ENCODE peak calls at places on chromosome 18, in ten cellular contexts. S is NCI-H1105 treated with DMSO at 0.1 percent for 48 hours; Q is HEK293T; B is HTR-8/SVneo; L is lower lobe of right lung; Z is stimulated activated CD4-positive, alpha-beta T cell treated with anti-CD3 and anti-CD28 coated beads, Interleukin-1b, Interleukin-23, amount 100 ng/mL, for 1 hour; T is activated CD8-positive, alpha-beta T cell treated with anti-CD3 and anti-CD28 coated beads for 36 hours; N is effector CD4-positive, alpha-beta T cell; I is HS-5; M is stimulated activated CD8-positive, alpha-beta memory T cell treated with anti-CD3 and anti-CD28 coated beads, Interleukin-2, amount 100 ng/mL, for 1 hour. C is an unnamed sample.

GRCh38 chr18:80026363-80026762 is 7.9 kb upstream of the RBFA start:
- DNase-seq in S (no peak), Q (no peak), B (no peak), L (no peak), Z (no peak), T (no peak), N (no peak), I (no peak), M (no peak), C (no peak)

GRCh38 chr18:3340682-3341097 is 78.8 kb downstream of the MYL12B start:
- DNase-seq in S (no peak), Q (peak), B (no peak), L (no peak), Z (no peak), T (no peak), N (no peak), I (no peak), M (no peak), C (no peak)

GRCh38 chr18:59623456-59624383 is 73.5 kb downstream of the CCBE1 start:
- DNase-seq in S (no peak), Q (no peak), B (no peak), L (no peak), Z (no peak), T (no peak), N (no peak), I (peak), M (no peak), C (no peak)

GRCh38 chr18:45521777-45522176 is 93.5 kb upstream of the SLC14A2 start:
- DNase-seq in S (no peak), Q (no peak), B (no peak), L (no peak), Z (no peak), T (peak), N (no peak), I (no peak), M (no peak), C (no peak)

GRCh38 chr18:58847383-58848071 is 17.1 kb upstream of the ZNF532 start:
- DNase-seq in S (no peak), Q (no peak), B (no peak), L (no peak), Z (no peak), T (peak), N (no peak), I (no peak), M (no peak), C (no peak)

GRCh38 chr18:58109251-58109650 is 65.2 kb downstream of the NEDD4L start:
- DNase-seq in S (no peak), Q (no peak), B (no peak), L (no peak), Z (no peak), T (no peak), N (no peak), I (no peak), M (no peak), C (no peak)

GRCh38 chr18:9337875-9338274 is 3.3 kb downstream of the TWSG1 start:
- DNase-seq in S (no peak), Q (no peak), B (no peak), L (no peak), Z (no peak), T (peak), N (no peak), I (no peak), M (no peak), C (no peak)

GRCh38 chr18:12283666-12284065 is 24.4 kb upstream of the TUBB6 start:
- DNase-seq in S (no peak), Q (no peak), B (no peak), L (no peak), Z (no peak), T (no peak), N (no peak), I (no peak), M (no peak), C (no peak)

GRCh38 chr18:35491689-35492077 is 6.1 kb downstream of the INO80C start:
- DNase-seq in S (no peak), Q (no peak), B (no peak), L (no peak), Z (no peak), T (no peak), N (no peak), I (no peak), M (no peak), C (no peak)

GRCh38 chr18:43396266-43396665 is 119.0 kb upstream of the SYT4 start:
- DNase-seq in S (peak), Q (no peak), B (no peak), L (no peak), Z (no peak), T (no peak), N (no peak), I (peak), M (no peak), C (no peak)

GRCh38 chr18:11849845-11850747 is 1.1 kb upstream of the CHMP1B start:
- DNase-seq in S (peak), Q (peak), B (peak), L (peak), Z (peak), T (peak), N (peak), I (peak), M (peak), C (peak)

GRCh38 chr18:48544116-48544515 is 5.3 kb downstream of the CTIF start:
- DNase-seq in S (no peak), Q (no peak), B (no peak), L (no peak), Z (no peak), T (no peak), N (no peak), I (no peak), M (no peak), C (no peak)

GRCh38 chr18:77635441-77635840 is 385.8 kb downstream of the GALR1 start:
- DNase-seq in S (no peak), Q (no peak), B (no peak), L (no peak), Z (no peak), T (no peak), N (no peak), I (no peak), M (no peak), C (no peak)

C was measured in stimulated activated naive CD4-positive, alpha-beta T cell.